ENCODE peak calls at places on chromosomes 2 and 18, in five cellular contexts. One of them, this sample, is unnamed.

GRCh38 chr2:223166975-223167650 is 115.1 kb downstream of the KCNE4 start:
- DNase-seq in GM06990: no peak
- DNase-seq in cardiac fibroblast: no peak
- DNase-seq in H9: no peak
- DNase-seq in HCT116: no peak
- DNase-seq in this sample: no peak

GRCh38 chr2:235678712-235679111 is 184.9 kb downstream of the AGAP1 start:
- DNase-seq in GM06990: no peak
- DNase-seq in cardiac fibroblast: no peak
- DNase-seq in H9: no peak
- DNase-seq in HCT116: no peak
- DNase-seq in this sample: no peak

GRCh38 chr2:152924722-152925121 is 206.3 kb downstream of the ARL6IP6 start:
- DNase-seq in GM06990: no peak
- DNase-seq in cardiac fibroblast: no peak
- DNase-seq in H9: no peak
- DNase-seq in HCT116: no peak
- DNase-seq in this sample: no peak

GRCh38 chr2:36705326-36706020 is 9.0 kb downstream of the VIT start:
- DNase-seq in GM06990: no peak
- DNase-seq in cardiac fibroblast: no peak
- DNase-seq in H9: no peak
- DNase-seq in HCT116: no peak
- DNase-seq in this sample: no peak

GRCh38 chr2:61328707-61329251 is 142.1 kb downstream of the USP34 start:
- DNase-seq in GM06990: no peak
- DNase-seq in cardiac fibroblast: no peak
- DNase-seq in H9: no peak
- DNase-seq in HCT116: peak; percentile 12
- DNase-seq in this sample: no peak

GRCh38 chr2:160467086-160467485 is 26.5 kb downstream of the RBMS1 start:
- DNase-seq in GM06990: no peak
- DNase-seq in cardiac fibroblast: no peak
- DNase-seq in H9: no peak
- DNase-seq in HCT116: no peak
- DNase-seq in this sample: no peak

GRCh38 chr2:85420743-85421705 is 2.5 kb downstream of the SH2D6 start:
- DNase-seq in GM06990: peak; percentile 83
- DNase-seq in cardiac fibroblast: peak; percentile 86
- DNase-seq in H9: peak; percentile 91
- DNase-seq in HCT116: no peak
- DNase-seq in this sample: peak; percentile 77

GRCh38 chr2:85549826-85550225 is 10.9 kb downstream of the MAT2A start:
- DNase-seq in GM06990: no peak
- DNase-seq in cardiac fibroblast: peak; percentile 96
- DNase-seq in H9: no peak
- DNase-seq in HCT116: no peak
- DNase-seq in this sample: no peak

GRCh38 chr18:21057112-21057511 is 54.5 kb downstream of the ROCK1 start:
- DNase-seq in GM06990: no peak
- DNase-seq in cardiac fibroblast: no peak
- DNase-seq in H9: no peak
- DNase-seq in HCT116: no peak
- DNase-seq in this sample: no peak

GRCh38 chr18:78965260-78965659 is 14.4 kb upstream of the SALL3 start:
- DNase-seq in GM06990: no peak
- DNase-seq in cardiac fibroblast: no peak
- DNase-seq in H9: peak; percentile 33
- DNase-seq in HCT116: no peak
- DNase-seq in this sample: no peak

GRCh38 chr2:22826658-22827165 is 558.3 kb upstream of the KLHL29 start:
- DNase-seq in GM06990: no peak
- DNase-seq in cardiac fibroblast: no peak
- DNase-seq in H9: no peak
- DNase-seq in HCT116: no peak
- DNase-seq in this sample: no peak

GRCh38 chr2:207768168-207768890 is 1.4 kb downstream of the FZD5 start:
- DNase-seq in GM06990: peak; percentile 66
- DNase-seq in cardiac fibroblast: peak; percentile 51
- DNase-seq in H9: peak; percentile 42
- DNase-seq in HCT116: no peak
- DNase-seq in this sample: no peak

GRCh38 chr2:28951910-28952805 is 28.9 kb upstream of the TOGARAM2 start:
- DNase-seq in GM06990: no peak
- DNase-seq in cardiac fibroblast: peak; percentile 89
- DNase-seq in H9: no peak
- DNase-seq in HCT116: no peak
- DNase-seq in this sample: no peak

GRCh38 chr2:242064364-242065250 is 195.1 kb downstream of the RTP5 start:
- DNase-seq in GM06990: no peak
- DNase-seq in cardiac fibroblast: no peak
- DNase-seq in H9: no peak
- DNase-seq in HCT116: no peak
- DNase-seq in this sample: no peak

GRCh38 chr2:207082619-207083018 is 83.1 kb downstream of the KLF7 start:
- DNase-seq in GM06990: no peak
- DNase-seq in cardiac fibroblast: no peak
- DNase-seq in H9: no peak
- DNase-seq in HCT116: no peak
- DNase-seq in this sample: no peak

GRCh38 chr2:10915236-10915635 is 3.5 kb downstream of the KCNF1 start:
- DNase-seq in GM06990: no peak
- DNase-seq in cardiac fibroblast: no peak
- DNase-seq in H9: peak; percentile 19
- DNase-seq in HCT116: no peak
- DNase-seq in this sample: no peak

GRCh38 chr2:119371111-119371510 is 4.3 kb downstream of the DBI start:
- DNase-seq in GM06990: no peak
- DNase-seq in cardiac fibroblast: no peak
- DNase-seq in H9: no peak
- DNase-seq in HCT116: no peak
- DNase-seq in this sample: no peak

GRCh38 chr2:45964226-45964841 is 312.9 kb downstream of the PRKCE start:
- DNase-seq in GM06990: no peak
- DNase-seq in cardiac fibroblast: peak; percentile 94
- DNase-seq in H9: no peak
- DNase-seq in HCT116: peak; percentile 97
- DNase-seq in this sample: no peak

GRCh38 chr2:80351229-80351628 is 46.7 kb upstream of the LRRTM1 start:
- DNase-seq in GM06990: no peak
- DNase-seq in cardiac fibroblast: no peak
- DNase-seq in H9: no peak
- DNase-seq in HCT116: no peak
- DNase-seq in this sample: no peak

GRCh38 chr18:59067873-59068272 is 71.8 kb upstream of the SEC11C start:
- DNase-seq in GM06990: no peak
- DNase-seq in cardiac fibroblast: peak; percentile 55
- DNase-seq in H9: no peak
- DNase-seq in HCT116: no peak
- DNase-seq in this sample: peak; percentile 48

GRCh38 chr2:223090540-223091235 is 38.7 kb downstream of the KCNE4 start:
- DNase-seq in GM06990: no peak
- DNase-seq in cardiac fibroblast: no peak
- DNase-seq in H9: no peak
- DNase-seq in HCT116: no peak
- DNase-seq in this sample: no peak

GRCh38 chr2:111663471-111663951 is 220.5 kb downstream of the ANAPC1 start:
- DNase-seq in GM06990: no peak
- DNase-seq in cardiac fibroblast: peak; percentile 36
- DNase-seq in H9: no peak
- DNase-seq in HCT116: no peak
- DNase-seq in this sample: no peak
- TF ChIP-seq CTCF in GM06990: no peak
- TF ChIP-seq CTCF in cardiac fibroblast: peak; percentile 33
- TF ChIP-seq CTCF in H9: no peak
- TF ChIP-seq CTCF in HCT116: no peak
- TF ChIP-seq CTCF in this sample: no peak

DNA sequence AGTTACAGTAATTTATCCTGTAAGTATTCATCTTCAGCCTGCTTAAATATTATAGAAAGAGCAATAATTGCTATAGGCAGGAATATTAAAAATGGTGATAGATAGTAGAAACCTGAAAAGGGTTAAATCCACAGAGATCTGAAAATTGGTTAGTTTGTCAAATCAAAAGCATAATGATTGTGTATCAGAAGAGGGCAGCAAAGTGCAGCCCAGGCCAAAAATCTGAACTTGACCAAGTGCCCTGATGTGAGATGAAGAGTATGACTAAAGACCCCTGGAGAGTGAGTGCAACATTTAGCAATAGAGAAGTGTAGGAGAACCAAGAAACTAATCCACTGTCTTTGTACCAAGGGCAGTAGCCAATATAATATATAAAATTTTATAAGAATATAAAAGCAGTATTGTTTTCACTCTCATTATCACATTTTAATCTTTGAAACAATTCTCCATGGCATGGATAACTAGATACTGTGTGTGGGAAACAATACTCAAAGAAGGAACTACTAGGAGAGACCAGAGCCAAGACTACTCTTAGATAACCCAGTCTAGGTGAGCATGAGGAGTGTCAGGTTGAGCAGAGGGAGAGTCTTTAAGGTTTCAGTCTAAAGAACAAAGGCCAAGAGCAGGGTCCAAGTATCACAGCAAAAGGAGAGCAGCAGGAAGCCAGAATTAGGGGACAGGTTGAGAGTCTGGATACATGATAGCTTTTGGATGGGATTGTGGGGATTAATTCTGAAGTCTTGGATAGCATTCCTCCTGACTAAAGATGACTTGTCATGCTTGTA is 148.7 kb downstream of the CALCRL start:
- DNase-seq in GM06990: no peak
- DNase-seq in cardiac fibroblast: peak; percentile 78
- DNase-seq in H9: no peak
- DNase-seq in HCT116: no peak
- DNase-seq in this sample: peak; percentile 15
- TF ChIP-seq CTCF in GM06990: peak; percentile 41
- TF ChIP-seq CTCF in cardiac fibroblast: peak; percentile 45
- TF ChIP-seq CTCF in H9: peak; percentile 57
- TF ChIP-seq CTCF in HCT116: peak; percentile 41
- TF ChIP-seq CTCF in this sample: peak; percentile 43

GRCh38 chr18:46622999-46623398 is 34.0 kb downstream of the LOXHD1 start:
- DNase-seq in GM06990: no peak
- DNase-seq in cardiac fibroblast: peak; percentile 24
- DNase-seq in H9: no peak
- DNase-seq in HCT116: no peak
- DNase-seq in this sample: peak; percentile 78
- TF ChIP-seq CTCF in GM06990: peak; percentile 29
- TF ChIP-seq CTCF in cardiac fibroblast: no peak
- TF ChIP-seq CTCF in H9: no peak
- TF ChIP-seq CTCF in HCT116: peak; percentile 32
- TF ChIP-seq CTCF in this sample: peak; percentile 47

DNA sequence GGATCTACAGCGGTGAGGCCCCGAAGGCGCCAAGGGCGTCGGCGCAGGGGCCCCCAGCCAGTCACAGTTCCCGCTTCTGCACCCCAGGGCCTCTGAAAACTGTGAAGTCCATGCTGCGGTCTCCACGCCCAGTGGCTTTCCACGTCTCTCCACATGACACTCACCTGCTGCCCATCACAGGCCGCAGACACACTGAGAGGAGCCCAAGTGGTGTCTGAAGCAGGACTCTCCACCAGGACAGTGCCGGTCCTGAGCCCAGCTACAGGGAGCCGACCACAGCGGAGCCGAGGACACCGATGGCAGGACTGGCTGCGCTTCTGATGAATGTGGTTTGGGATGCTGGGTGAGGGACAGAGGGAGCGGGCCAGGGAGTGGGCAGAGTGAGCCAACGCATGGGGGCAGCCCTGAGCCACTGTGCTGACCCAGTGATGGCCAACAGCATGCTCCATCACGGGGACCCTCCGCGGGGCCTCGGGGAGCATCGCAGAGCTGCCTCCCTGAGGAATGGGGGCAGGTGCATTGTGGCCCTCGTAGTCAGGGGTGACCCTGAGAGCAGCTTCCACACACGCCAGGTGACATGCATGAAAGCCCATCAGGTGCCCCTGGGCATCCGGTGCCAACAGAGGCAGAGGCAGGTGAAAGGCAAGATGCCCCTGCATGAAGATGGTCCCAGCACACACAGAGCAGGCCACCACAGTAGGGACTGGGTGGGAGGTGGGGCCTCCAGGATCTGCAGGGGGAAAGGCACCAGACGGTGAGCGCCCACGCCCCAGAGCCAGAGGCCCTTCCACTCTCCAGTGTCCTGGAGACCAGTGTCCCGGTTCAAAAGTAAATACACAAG is 116.6 kb downstream of the HDAC4 start:
- DNase-seq in GM06990: no peak
- DNase-seq in cardiac fibroblast: no peak
- DNase-seq in H9: peak; percentile 51
- DNase-seq in HCT116: no peak
- DNase-seq in this sample: no peak
- TF ChIP-seq CTCF in GM06990: no peak
- TF ChIP-seq CTCF in cardiac fibroblast: peak; percentile 9
- TF ChIP-seq CTCF in H9: peak; percentile 57
- TF ChIP-seq CTCF in HCT116: no peak
- TF ChIP-seq CTCF in this sample: no peak

GRCh38 chr2:68222287-68222686 is 30.0 kb downstream of the PPP3R1 start:
- DNase-seq in GM06990: no peak
- DNase-seq in cardiac fibroblast: no peak
- DNase-seq in H9: no peak
- DNase-seq in HCT116: no peak
- DNase-seq in this sample: no peak

GRCh38 chr2:68230246-68231060 is 21.9 kb downstream of the PPP3R1 start:
- DNase-seq in GM06990: no peak
- DNase-seq in cardiac fibroblast: peak; percentile 39
- DNase-seq in H9: no peak
- DNase-seq in HCT116: no peak
- DNase-seq in this sample: no peak

GRCh38 chr2:68223419-68223818 is 28.9 kb downstream of the PPP3R1 start:
- DNase-seq in GM06990: no peak
- DNase-seq in cardiac fibroblast: peak; percentile 47
- DNase-seq in H9: no peak
- DNase-seq in HCT116: no peak
- DNase-seq in this sample: no peak

GRCh38 chr2:68231061-68231372 is 21.3 kb downstream of the PPP3R1 start:
- DNase-seq in GM06990: no peak
- DNase-seq in cardiac fibroblast: no peak
- DNase-seq in H9: no peak
- DNase-seq in HCT116: no peak
- DNase-seq in this sample: no peak

GRCh38 chr2:68225119-68225632 is 27.2 kb downstream of the PPP3R1 start:
- DNase-seq in GM06990: no peak
- DNase-seq in cardiac fibroblast: peak; percentile 49
- DNase-seq in H9: peak; percentile 56
- DNase-seq in HCT116: peak; percentile 19
- DNase-seq in this sample: peak; percentile 40
- TF ChIP-seq CTCF in GM06990: peak; percentile 59
- TF ChIP-seq CTCF in cardiac fibroblast: peak; percentile 39
- TF ChIP-seq CTCF in H9: peak; percentile 48
- TF ChIP-seq CTCF in HCT116: peak; percentile 27
- TF ChIP-seq CTCF in this sample: peak; percentile 52

GRCh38 chr18:3481696-3482210 is 31.8 kb downstream of the TGIF1 start:
- DNase-seq in GM06990: no peak
- DNase-seq in cardiac fibroblast: peak; percentile 60
- DNase-seq in H9: peak; percentile 63
- DNase-seq in HCT116: peak; percentile 35
- DNase-seq in this sample: no peak
- TF ChIP-seq CTCF in GM06990: peak; percentile 58
- TF ChIP-seq CTCF in cardiac fibroblast: peak; percentile 65
- TF ChIP-seq CTCF in H9: peak; percentile 75
- TF ChIP-seq CTCF in HCT116: peak; percentile 71
- TF ChIP-seq CTCF in this sample: peak; percentile 30

This sample was measured in MM.1S.